ENCODE peak calls at places on chromosomes 16 and 17, in eight cellular contexts. B is mesothelial cell of epicardium, U is GM20000, J is DND-41, Z is fibroblast of pulmonary artery, D is neural progenitor cell, X is MCF 10A, G is cardiac fibroblast. F is an unnamed sample.

GRCh38 chr16:55566432-55567175 is at the start of gene CAPNS2:
- DNase-seq in U (no peak), J (no peak), Z (no peak), B (no peak), G (no peak), D (no peak), X (no peak), F (no peak)

GRCh38 chr16:84245933-84246678 is 6.3 kb upstream of the KCNG4 start:
- DNase-seq in U (no peak), X (no peak), D (no peak), G (no peak), B (no peak), Z (no peak), J (no peak), F (no peak)

GRCh38 chr17:63621229-63621683 is 961 bp upstream of the MAP3K3 start:
- DNase-seq in X (no peak), G (no peak), D (no peak), J (no peak), Z (no peak), B (no peak), U (no peak), F (no peak)

GRCh38 chr16:245105-245504 is 10.5 kb downstream of the FAM234A start:
- DNase-seq in B (no peak), Z (no peak), G (no peak), D (no peak), U (no peak), X (no peak), J (no peak), F (no peak)

GRCh38 chr17:44628234-44629188 is 27.8 kb upstream of the MEIOC start:
- DNase-seq in D (peak), B (no peak), X (no peak), U (peak), G (no peak), J (no peak), Z (peak), F (no peak)

GRCh38 chr17:74430706-74431567 is 951 bp upstream of the GPRC5C start:
- DNase-seq in J (no peak), D (peak), X (peak), B (peak), Z (peak), G (peak), U (peak), F (no peak)

GRCh38 chr16:77408607-77409006 is 26.2 kb downstream of the ADAMTS18 start:
- DNase-seq in B (no peak), U (no peak), Z (no peak), D (no peak), X (no peak), J (no peak), G (no peak), F (no peak)

GRCh38 chr16:88941933-88942909 is 34.8 kb downstream of the CBFA2T3 start:
- DNase-seq in Z (peak), U (peak), G (peak), D (peak), B (peak), X (no peak), J (peak), F (no peak)

GRCh38 chr16:82345318-82345717 is 175.3 kb upstream of the MPHOSPH6 start:
- DNase-seq in D (peak), X (no peak), J (no peak), U (no peak), B (no peak), G (no peak), Z (no peak), F (no peak)

GRCh38 chr17:78617371-78618061 is 40.3 kb upstream of the DNAH17 start:
- DNase-seq in X (no peak), G (no peak), J (no peak), D (no peak), U (no peak), Z (no peak), B (no peak), F (no peak)

GRCh38 chr17:2174471-2175293 is 119.8 kb downstream of the HIC1 start:
- DNase-seq in J (no peak), B (peak), G (peak), U (no peak), D (no peak), Z (peak), X (no peak), F (no peak)

GRCh38 chr16:77748426-77748825 is 26.1 kb downstream of the NUDT7 start:
- DNase-seq in J (no peak), U (no peak), B (no peak), G (no peak), D (no peak), X (no peak), Z (no peak), F (no peak)

GRCh38 chr16:5073279-5073629 is 1.6 kb downstream of the ALG1 start:
- DNase-seq in J (no peak), D (no peak), U (no peak), X (no peak), B (no peak), Z (no peak), G (peak), F (no peak)

GRCh38 chr17:81341347-81342061 is 46.4 kb upstream of the SLC38A10 start:
- DNase-seq in U (no peak), J (no peak), G (no peak), X (no peak), Z (no peak), B (no peak), D (peak), F (no peak)

GRCh38 chr16:18983565-18984424 is at the start of gene TMC7:
- DNase-seq in Z (peak), D (peak), U (peak), X (peak), B (peak), J (no peak), G (peak), F (peak)

GRCh38 chr16:23448392-23448791 is 4.6 kb downstream of the COG7 start:
- DNase-seq in B (no peak), G (no peak), X (no peak), U (no peak), D (no peak), J (no peak), Z (no peak), F (no peak)

GRCh38 chr17:6495450-6496115 is 51.3 kb downstream of the PIMREG start:
- DNase-seq in U (no peak), J (no peak), X (no peak), Z (no peak), D (no peak), G (no peak), B (no peak), F (no peak)

GRCh38 chr17:3795758-3796102 is 5.3 kb downstream of the ITGAE start:
- DNase-seq in Z (no peak), B (no peak), X (no peak), D (no peak), G (no peak), J (no peak), U (no peak), F (no peak)

GRCh38 chr17:3798273-3799180 is 2.5 kb downstream of the ITGAE start:
- DNase-seq in J (no peak), D (no peak), G (no peak), X (no peak), B (no peak), U (peak), Z (no peak), F (no peak)

GRCh38 chr17:3794890-3795757 is 5.9 kb downstream of the ITGAE start:
- DNase-seq in X (no peak), U (no peak), Z (no peak), J (no peak), G (peak), B (no peak), D (peak), F (no peak)

GRCh38 chr17:3796822-3797170 is 4.2 kb downstream of the ITGAE start:
- DNase-seq in X (no peak), U (peak), J (peak), D (no peak), B (no peak), Z (no peak), G (no peak), F (no peak)

DNA sequence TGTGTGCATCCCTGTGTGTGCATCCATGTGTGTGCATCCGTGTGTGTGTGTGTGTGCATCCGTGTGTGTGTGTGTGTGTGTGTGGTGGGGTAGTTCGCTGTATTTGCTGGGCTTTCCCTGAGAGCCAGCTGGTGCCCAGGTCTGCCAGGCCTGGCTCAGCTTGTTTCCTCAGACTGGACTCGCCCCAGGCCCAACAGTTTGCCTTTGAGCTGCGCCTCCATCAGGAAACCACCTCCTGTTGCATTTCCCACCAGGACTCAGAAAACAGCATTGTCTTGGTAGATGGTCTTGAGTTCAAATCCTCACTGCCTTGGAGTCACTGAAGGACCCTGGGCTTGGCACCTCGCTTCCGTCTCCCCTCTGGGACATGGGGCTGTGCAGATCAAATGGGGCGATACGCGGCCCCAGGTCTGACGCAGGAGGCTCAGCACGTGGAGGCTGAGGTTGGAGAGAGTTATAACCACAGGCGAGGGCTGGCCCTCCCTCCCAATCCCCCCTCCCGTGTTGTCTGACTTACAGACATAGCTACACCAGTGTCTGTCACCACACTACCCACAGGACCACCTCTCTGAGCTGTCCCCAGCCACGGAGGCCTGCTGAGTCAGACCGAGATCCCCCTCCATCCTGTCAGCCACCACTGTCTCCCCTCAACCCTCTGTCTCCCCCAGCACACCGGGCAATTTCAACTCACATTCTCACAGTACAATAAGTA is 4.7 kb downstream of the ITGAE start:
- DNase-seq in U (peak), D (no peak), X (no peak), J (peak), G (no peak), B (no peak), Z (no peak), F (no peak)
- TF ChIP-seq CTCF in U (no peak), D (no peak), X (no peak), J (no peak), G (no peak), B (no peak), Z (no peak), F (no peak)

GRCh38 chr17:59001158-59001814 is 105.4 kb downstream of the TRIM37 start:
- DNase-seq in B (no peak), Z (peak), D (no peak), G (peak), U (peak), X (no peak), J (no peak), F (no peak)
- TF ChIP-seq CTCF in B (no peak), Z (no peak), D (no peak), G (no peak), U (no peak), X (no peak), J (no peak), F (no peak)

GRCh38 chr16:31147574-31147973 is 2.3 kb downstream of the PRSS36 start:
- DNase-seq in X (no peak), U (no peak), G (no peak), D (no peak), B (no peak), Z (no peak), J (no peak), F (no peak)

GRCh38 chr16:31149332-31149731 is 534 bp downstream of the PRSS36 start:
- DNase-seq in X (no peak), J (no peak), U (no peak), D (no peak), Z (no peak), B (no peak), G (no peak), F (no peak)

GRCh38 chr16:31149894-31150890 is at the start of gene PRSS36:
- DNase-seq in X (no peak), G (no peak), B (no peak), U (no peak), Z (no peak), J (no peak), D (peak), F (no peak)

GRCh38 chr16:31148281-31148728 is 1.6 kb downstream of the PRSS36 start:
- DNase-seq in U (no peak), B (no peak), G (no peak), D (peak), X (no peak), Z (no peak), J (no peak), F (no peak)

GRCh38 chr16:31148896-31149295 is 970 bp downstream of the PRSS36 start:
- DNase-seq in J (no peak), Z (no peak), X (no peak), G (no peak), D (no peak), B (no peak), U (no peak), F (no peak)
- TF ChIP-seq CTCF in J (no peak), Z (no peak), X (no peak), G (no peak), D (no peak), B (no peak), U (no peak), F (no peak)

GRCh38 chr17:4219241-4219640 is 44.5 kb downstream of the ANKFY1 start:
- DNase-seq in J (no peak), D (no peak), B (no peak), G (no peak), X (no peak), U (no peak), Z (no peak), F (no peak)
- TF ChIP-seq CTCF in J (no peak), D (no peak), B (no peak), G (no peak), X (no peak), U (no peak), Z (no peak), F (no peak)

GRCh38 chr17:76370261-76370993 is 14.0 kb upstream of the SPHK1 start:
- DNase-seq in J (no peak), D (no peak), G (peak), U (no peak), X (peak), Z (peak), B (no peak), F (no peak)
- TF ChIP-seq CTCF in J (peak), D (peak), G (peak), U (no peak), X (peak), Z (peak), B (no peak), F (no peak)

GRCh38 chr16:17488506-17488905 is 17.7 kb upstream of the XYLT1 start:
- DNase-seq in J (no peak), X (no peak), U (no peak), Z (no peak), D (no peak), G (no peak), B (no peak), F (no peak)
- TF ChIP-seq CTCF in J (no peak), X (no peak), U (no peak), Z (no peak), D (no peak), G (no peak), B (no peak), F (no peak)

GRCh38 chr16:48334325-48334724 is 50.9 kb downstream of the SIAH1 start:
- DNase-seq in B (no peak), X (no peak), J (no peak), D (peak), G (no peak), U (no peak), Z (no peak), F (no peak)
- TF ChIP-seq CTCF in B (no peak), X (no peak), J (peak), D (peak), G (no peak), U (no peak), Z (no peak), F (no peak)

GRCh38 chr17:67615736-67616135 is 102.0 kb upstream of the NOL11 start:
- DNase-seq in D (no peak), G (no peak), J (no peak), X (no peak), B (no peak), U (no peak), Z (no peak), F (no peak)
- TF ChIP-seq CTCF in D (no peak), G (no peak), J (no peak), X (no peak), B (no peak), U (no peak), Z (no peak), F (no peak)

F was measured in omental fat pad.